ENCODE peak calls at places on chromosomes 6 and 20, in eight cellular contexts. U, O, R, B, J, I, Z and M are unnamed samples.

GRCh38 chr6:43129434-43130194 is 41.5 kb upstream of the SRF start:
- DNase-seq in Z (no peak), O (peak), U (no peak), R (no peak), B (no peak), I (peak), J (peak), M (peak)

GRCh38 chr6:39903656-39904055 is 30.6 kb downstream of the MOCS1 start:
- DNase-seq in U (no peak), J (no peak), R (no peak), I (no peak), B (no peak), Z (no peak), O (no peak), M (no peak)

GRCh38 chr6:25972128-25972527 is 9.5 kb downstream of the TRIM38 start:
- DNase-seq in U (no peak), R (no peak), J (no peak), O (no peak), B (no peak), Z (no peak), I (no peak), M (no peak)

GRCh38 chr6:44127186-44128019 is at the start of the genes MRPL14 and TMEM63B:
- DNase-seq in O (peak), U (no peak), B (no peak), I (peak), R (peak), J (peak), Z (peak), M (peak)

GRCh38 chr6:135270676-135271536 is 89.8 kb downstream of the MYB start:
- DNase-seq in B (no peak), U (no peak), R (no peak), I (no peak), J (no peak), Z (no peak), O (peak), M (no peak)

GRCh38 chr6:31479151-31479932 is 18.6 kb upstream of the MICB start:
- DNase-seq in R (no peak), O (no peak), U (no peak), Z (no peak), I (no peak), B (no peak), J (no peak), M (peak)

GRCh38 chr20:44187054-44187762 is at the start of gene JPH2:
- DNase-seq in R (peak), I (peak), B (no peak), Z (no peak), O (peak), J (peak), U (peak), M (no peak)

GRCh38 chr6:36839819-36840379 is 655 bp upstream of the CPNE5 start:
- DNase-seq in J (peak), B (no peak), I (peak), Z (no peak), U (no peak), O (no peak), R (no peak), M (peak)

GRCh38 chr6:55175778-55176084 is 1.4 kb downstream of the HCRTR2 start:
- DNase-seq in O (no peak), Z (no peak), I (no peak), J (no peak), B (no peak), U (no peak), R (no peak), M (no peak)

GRCh38 chr6:89999154-89999553 is 104.9 kb downstream of the GJA10 start:
- DNase-seq in U (peak), B (no peak), J (peak), Z (no peak), O (peak), I (peak), R (no peak), M (peak)

GRCh38 chr6:96157018-96157565 is 141.3 kb downstream of the FUT9 start:
- DNase-seq in O (no peak), I (no peak), R (peak), B (no peak), U (no peak), Z (no peak), J (no peak), M (no peak)

GRCh38 chr20:60512436-60512835 is 554.2 kb downstream of the CDH26 start:
- DNase-seq in J (no peak), O (no peak), Z (peak), I (peak), B (peak), U (no peak), R (peak), M (no peak)

GRCh38 chr6:92231220-92231701 is 1188.1 kb downstream of the EPHA7 start:
- DNase-seq in Z (no peak), B (no peak), U (no peak), R (no peak), O (no peak), I (no peak), J (no peak), M (no peak)

GRCh38 chr20:1205802-1206201 is 2.5 kb downstream of the C20orf202 start:
- DNase-seq in I (no peak), J (no peak), Z (no peak), U (no peak), O (no peak), B (no peak), R (no peak), M (no peak)

GRCh38 chr20:41567615-41568014 is 50.6 kb downstream of the CHD6 start:
- DNase-seq in U (no peak), B (no peak), O (no peak), J (no peak), Z (no peak), R (no peak), I (no peak), M (no peak)

GRCh38 chr6:88629838-88630462 is 333.5 kb downstream of the RNGTT start:
- DNase-seq in I (no peak), U (no peak), R (peak), O (no peak), B (no peak), Z (no peak), J (no peak), M (peak)

GRCh38 chr20:60648556-60648955 is 603.5 kb upstream of the CDH4 start:
- DNase-seq in R (no peak), I (no peak), J (no peak), U (no peak), Z (no peak), O (no peak), B (no peak), M (no peak)

GRCh38 chr20:5354871-5355270 is 38.1 kb upstream of the PROKR2 start:
- DNase-seq in R (no peak), U (no peak), I (peak), B (no peak), O (no peak), Z (no peak), J (no peak), M (no peak)

GRCh38 chr6:27078734-27079357 is 168.7 kb upstream of the PRSS16 start:
- DNase-seq in O (peak), U (peak), I (peak), J (peak), R (peak), B (peak), Z (peak), M (peak)

GRCh38 chr6:145736854-145737181 is 1.5 kb upstream of the EPM2A start:
- DNase-seq in I (peak), O (no peak), U (no peak), Z (no peak), B (no peak), R (peak), J (no peak), M (no peak)

GRCh38 chr20:7989379-7989778 is 30.2 kb downstream of the TMX4 start:
- DNase-seq in J (no peak), U (no peak), B (no peak), I (peak), R (no peak), Z (no peak), O (no peak), M (no peak)

GRCh38 chr20:63525185-63525584 is 4.6 kb downstream of the PPDPF start:
- DNase-seq in R (no peak), B (no peak), I (no peak), U (no peak), O (no peak), Z (no peak), J (no peak), M (no peak)

GRCh38 chr6:141540207-141540606 is 592.5 kb upstream of the GJE1 start:
- DNase-seq in R (no peak), J (no peak), U (no peak), Z (no peak), I (no peak), O (no peak), B (no peak), M (no peak)

GRCh38 chr6:107219851-107220250 is 104.5 kb upstream of the BEND3 start:
- DNase-seq in Z (no peak), R (no peak), J (no peak), O (no peak), I (no peak), U (no peak), B (no peak), M (no peak)

GRCh38 chr20:43761396-43762340 is 34.9 kb upstream of the GTSF1L start:
- DNase-seq in R (peak), J (no peak), I (no peak), B (no peak), Z (no peak), O (no peak), U (no peak), M (no peak)

GRCh38 chr6:161486326-161486725 is 212.5 kb upstream of the AGPAT4 start:
- DNase-seq in O (no peak), R (peak), J (peak), B (no peak), U (no peak), I (peak), Z (no peak), M (no peak)

GRCh38 chr6:78598966-78599365 is 268.4 kb upstream of the IRAK1BP1 start:
- DNase-seq in I (peak), R (peak), O (no peak), B (peak), U (peak), J (no peak), Z (peak), M (no peak)
- TF ChIP-seq CTCF in I (no peak), R (no peak), O (no peak), B (no peak), U (no peak), J (no peak), Z (no peak), M (no peak)

DNA sequence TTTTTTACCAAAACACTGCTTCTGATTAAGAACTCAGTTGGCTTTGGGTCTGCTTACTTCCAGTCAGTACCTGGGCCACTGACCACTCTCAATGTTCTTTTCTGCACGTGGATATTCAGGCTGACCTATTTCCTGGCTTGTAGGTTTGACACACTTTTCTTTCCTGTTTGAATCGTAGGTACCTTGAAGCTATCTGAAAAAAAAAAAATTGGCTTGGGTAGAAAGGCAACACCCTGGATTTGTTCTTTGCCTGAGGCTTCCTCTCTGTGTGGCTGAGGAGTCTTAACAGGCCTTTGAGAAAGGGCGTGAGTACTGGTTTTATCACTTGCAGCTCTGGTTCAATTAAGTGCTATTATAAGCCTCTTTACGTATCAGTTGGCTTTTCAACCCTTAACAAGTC is 60.6 kb upstream of the IL20RA start:
- DNase-seq in J (no peak), O (no peak), U (no peak), R (no peak), I (no peak), Z (no peak), B (no peak), M (no peak)
- H3K4me3 ChIP-seq in J (no peak), O (no peak), U (no peak), R (no peak), I (no peak), Z (no peak), B (no peak), M (no peak)

GRCh38 chr20:32943490-32944052 is 60.7 kb downstream of the SUN5 start:
- DNase-seq in B (no peak), Z (no peak), J (no peak), O (no peak), R (no peak), U (no peak), I (no peak), M (no peak)

GRCh38 chr20:32941155-32941885 is 62.9 kb downstream of the SUN5 start:
- DNase-seq in R (no peak), O (no peak), J (no peak), B (no peak), Z (no peak), U (no peak), I (peak), M (no peak)

GRCh38 chr20:32946629-32947028 is 57.6 kb downstream of the SUN5 start:
- DNase-seq in B (no peak), O (no peak), U (no peak), Z (no peak), R (no peak), I (no peak), J (no peak), M (no peak)

DNA sequence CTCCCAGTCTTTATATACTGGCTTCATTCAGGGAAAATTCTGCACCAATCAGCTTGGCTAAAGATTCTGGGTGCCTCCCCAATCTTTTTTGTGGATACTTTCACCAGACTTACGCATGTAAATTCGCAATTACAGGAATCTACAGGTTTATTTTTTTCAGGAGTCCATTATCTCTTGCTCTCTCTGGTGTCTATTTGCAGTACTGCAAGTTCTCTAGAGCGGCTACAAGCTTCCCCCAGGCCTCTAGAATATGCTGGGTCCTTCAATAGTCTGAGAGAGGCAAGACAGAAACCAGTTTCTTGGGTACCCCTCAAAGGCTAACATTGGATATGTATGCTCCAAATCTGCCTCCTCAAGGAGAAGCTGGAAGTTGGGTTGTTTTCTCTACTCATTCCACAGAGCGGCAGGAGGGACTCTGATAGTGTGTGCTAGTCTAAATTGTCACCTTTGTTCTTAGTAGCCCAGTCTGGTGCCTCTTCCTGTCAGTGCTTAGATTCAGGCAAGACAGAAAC is 58.5 kb downstream of the SUN5 start:
- DNase-seq in O (no peak), I (peak), B (peak), J (no peak), U (peak), R (peak), Z (peak), M (no peak)
- TF ChIP-seq CTCF in O (no peak), I (peak), B (peak), J (peak), U (peak), R (peak), Z (peak), M (peak)

GRCh38 chr6:23212398-23212797 is 643.0 kb downstream of the HDGFL1 start:
- DNase-seq in B (no peak), U (no peak), I (no peak), J (no peak), Z (no peak), O (no peak), R (no peak), M (no peak)

GRCh38 chr6:23213193-23213592 is 643.8 kb downstream of the HDGFL1 start:
- DNase-seq in B (peak), R (peak), Z (peak), O (no peak), U (no peak), J (no peak), I (peak), M (no peak)

GRCh38 chr6:23218751-23219150 is 649.4 kb downstream of the HDGFL1 start:
- DNase-seq in O (no peak), U (no peak), R (no peak), J (peak), I (no peak), B (no peak), Z (no peak), M (peak)

GRCh38 chr6:23213651-23214050 is 644.3 kb downstream of the HDGFL1 start:
- DNase-seq in J (no peak), Z (no peak), R (no peak), I (no peak), O (no peak), B (no peak), U (no peak), M (no peak)
- H3K4me3 ChIP-seq in J (no peak), Z (no peak), R (no peak), I (no peak), O (no peak), B (no peak), U (no peak), M (no peak)

DNA sequence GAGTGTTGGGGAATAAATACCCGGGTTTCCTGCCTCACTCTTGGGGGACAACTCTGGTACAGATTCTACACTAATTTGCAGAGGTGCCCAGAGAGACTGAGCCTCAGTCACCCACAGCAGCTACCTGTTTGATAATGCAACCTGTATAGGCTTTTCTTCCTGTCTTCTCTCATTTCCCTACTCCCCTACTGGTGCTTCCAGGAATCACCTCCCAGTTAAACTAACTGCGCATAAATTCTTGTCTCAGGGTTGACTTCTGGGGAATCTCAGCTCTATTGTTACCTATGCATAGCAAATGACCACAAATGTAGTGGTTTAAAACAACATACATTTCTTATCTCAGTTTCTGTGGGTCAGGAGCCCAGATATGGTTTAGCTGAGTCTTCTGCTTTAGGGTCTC is 11.3 kb downstream of the OCSTAMP start:
- DNase-seq in B (no peak), U (no peak), O (no peak), R (no peak), Z (no peak), J (no peak), I (no peak), M (no peak)
- TF ChIP-seq CTCF in B (no peak), U (no peak), O (no peak), R (no peak), Z (peak), J (peak), I (no peak), M (peak)

GRCh38 chr20:47506850-47507249 is 5.2 kb downstream of the NCOA3 start:
- DNase-seq in J (no peak), O (no peak), B (no peak), I (no peak), U (no peak), R (no peak), Z (no peak), M (no peak)
- H3K4me3 ChIP-seq in J (no peak), O (no peak), B (no peak), I (no peak), U (no peak), R (no peak), Z (no peak), M (no peak)

DNA sequence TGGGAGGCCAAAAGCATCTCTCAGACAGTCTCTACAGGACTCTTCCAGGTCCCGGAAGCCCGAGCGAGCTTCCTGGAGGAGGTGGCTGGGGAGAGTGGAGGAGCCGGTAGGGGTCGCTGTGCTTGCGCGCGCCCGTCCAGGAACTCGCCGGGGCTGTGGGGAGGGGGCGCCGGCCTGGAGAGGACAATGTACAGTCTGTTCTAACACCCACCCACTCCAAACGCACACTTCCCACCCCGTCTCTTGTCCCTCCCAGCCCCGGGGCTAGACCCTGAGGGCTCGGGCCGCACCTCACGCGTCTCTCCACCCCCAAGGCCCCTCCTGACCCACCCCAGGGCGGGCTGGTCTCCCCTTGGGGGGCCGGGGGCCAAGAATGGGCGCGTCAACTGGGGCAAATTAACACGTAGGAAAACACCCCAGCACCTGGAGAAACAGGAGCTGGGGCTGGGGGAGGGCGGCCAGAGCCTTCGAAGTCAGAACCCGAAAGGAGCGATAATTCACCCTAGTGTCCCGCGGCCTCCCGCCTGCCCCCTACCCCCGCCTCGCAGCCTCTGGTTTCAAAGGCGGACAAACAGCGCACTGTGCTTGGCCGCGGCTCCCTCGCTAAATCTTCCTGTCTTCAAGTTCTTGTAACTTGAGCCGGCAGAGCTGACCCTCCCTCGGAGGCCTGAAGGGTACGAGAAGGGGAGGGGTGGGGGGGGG is 103.2 kb upstream of the FOXP4 start:
- DNase-seq in R (peak), I (peak), O (peak), J (peak), U (no peak), Z (no peak), B (no peak), M (peak)
- TF ChIP-seq CTCF in R (peak), I (peak), O (no peak), J (peak), U (peak), Z (peak), B (peak), M (peak)